ENCODE peak calls at places on chromosomes 3 and 15, in nine cellular contexts. B is neuronal stem cell; S is aorta; W is IMR-90; O is testis; L is spleen; F is CD4-positive, CD25-positive, alpha-beta regulatory T cell; U is K562; D is upper lobe of right lung. Z is an unnamed sample. For H3K9me3 and H3K27me3, the result is how much of the 10 kb centered on the place peaks cover.

GRCh38 chr3:163722421-163722820 is 1355.9 kb downstream of the SI start:
- DNase-seq in S (no peak), O (no peak), B (no peak), F (no peak), W (no peak), U (no peak), L (no peak), D (no peak), Z (no peak)

GRCh38 chr3:32472716-32473115 is 29.9 kb downstream of the CMTM6 start:
- DNase-seq in D (no peak), U (peak), O (no peak), F (no peak), B (no peak), L (no peak), W (no peak), S (no peak), Z (no peak)

GRCh38 chr15:74901612-74902063 is 5.0 kb downstream of the FAM219B start:
- DNase-seq in U (peak), S (no peak), W (peak), O (peak), L (peak), F (peak), B (peak), D (peak), Z (peak)

GRCh38 chr3:45524605-45525004 is 69.9 kb upstream of the LIMD1 start:
- DNase-seq in L (no peak), W (peak), B (no peak), S (no peak), D (no peak), U (no peak), F (no peak), O (no peak), Z (no peak)

GRCh38 chr15:57541805-57542504 is 49.7 kb upstream of the MYZAP start:
- DNase-seq in S (peak), U (peak), W (peak), L (no peak), F (no peak), D (no peak), B (peak), O (peak), Z (no peak)

GRCh38 chr3:29373016-29373690 is 92.3 kb downstream of the RBMS3 start:
- DNase-seq in W (peak), L (no peak), B (no peak), D (no peak), O (no peak), U (no peak), F (no peak), S (no peak), Z (no peak)

GRCh38 chr3:187352581-187353575 is 15.3 kb upstream of the RTP4 start:
- DNase-seq in B (no peak), L (no peak), F (no peak), W (peak), O (no peak), S (no peak), D (no peak), U (no peak), Z (no peak)

GRCh38 chr3:157127831-157128767 is 31.8 kb downstream of the CCNL1 start:
- DNase-seq in O (peak), L (no peak), U (peak), F (peak), S (peak), W (peak), B (no peak), D (peak), Z (peak)

GRCh38 chr15:63157891-63158431 is 684 bp upstream of the RPS27L start:
- DNase-seq in B (peak), O (peak), L (no peak), U (peak), W (peak), D (no peak), F (peak), S (peak), Z (no peak)

GRCh38 chr3:37700849-37701248 is 160.8 kb upstream of the CTDSPL start:
- DNase-seq in B (no peak), O (no peak), D (no peak), S (no peak), U (no peak), L (no peak), F (no peak), W (no peak), Z (no peak)

GRCh38 chr15:37095993-37096877 is 4.1 kb downstream of the MEIS2 start:
- DNase-seq in B (peak), W (no peak), D (no peak), U (no peak), F (no peak), L (peak), S (peak), O (peak), Z (no peak)

GRCh38 chr3:158983480-158983879 is 181.6 kb downstream of the MFSD1 start:
- DNase-seq in O (no peak), F (no peak), U (no peak), S (no peak), W (no peak), L (no peak), D (no peak), B (no peak), Z (no peak)

GRCh38 chr3:41290306-41290705 is 91.0 kb downstream of the CTNNB1 start:
- DNase-seq in S (no peak), F (no peak), W (no peak), L (no peak), O (no peak), D (no peak), U (no peak), B (no peak), Z (no peak)

GRCh38 chr3:3429841-3430240 is 250.3 kb upstream of the CRBN start:
- DNase-seq in W (no peak), L (no peak), F (no peak), U (no peak), B (no peak), O (no peak), D (no peak), S (no peak), Z (no peak)

GRCh38 chr15:85910796-85911195 is 116.1 kb upstream of the KLHL25 start:
- DNase-seq in F (no peak), D (no peak), B (no peak), L (no peak), W (no peak), O (no peak), S (no peak), U (no peak), Z (no peak)

GRCh38 chr15:57440799-57441198 is 64.5 kb downstream of the CGNL1 start:
- DNase-seq in O (no peak), S (no peak), W (peak), U (no peak), D (no peak), L (no peak), B (no peak), F (no peak), Z (no peak)

GRCh38 chr3:29759443-29760033 is 478.7 kb downstream of the RBMS3 start:
- DNase-seq in U (no peak), D (no peak), S (no peak), W (peak), F (no peak), O (no peak), B (peak), L (no peak), Z (no peak)

GRCh38 chr15:48096813-48097212 is 24.0 kb upstream of the SLC24A5 start:
- DNase-seq in S (no peak), L (no peak), B (no peak), W (peak), D (no peak), F (no peak), O (no peak), U (no peak), Z (no peak)

GRCh38 chr3:73718326-73719110 is 93.8 kb upstream of the PDZRN3 start:
- DNase-seq in W (no peak), U (no peak), D (no peak), O (no peak), F (no peak), S (no peak), B (no peak), L (no peak), Z (no peak)

GRCh38 chr15:36331531-36332275 is 247.7 kb upstream of the CDIN1 start:
- DNase-seq in U (no peak), D (no peak), W (no peak), B (no peak), O (no peak), L (no peak), S (no peak), F (no peak), Z (no peak)

GRCh38 chr3:45551214-45552010 is 43.1 kb upstream of the LIMD1 start:
- DNase-seq in W (peak), B (no peak), S (peak), L (no peak), D (no peak), F (no peak), U (peak), O (peak), Z (no peak)

GRCh38 chr15:67130673-67131601 is 65.5 kb downstream of the SMAD3 start:
- DNase-seq in U (no peak), L (no peak), F (no peak), B (no peak), W (peak), S (no peak), O (peak), D (no peak), Z (no peak)

GRCh38 chr3:87287025-87287424 is 10.6 kb upstream of the POU1F1 start:
- DNase-seq in L (no peak), B (no peak), U (no peak), W (peak), S (no peak), D (no peak), F (no peak), O (no peak), Z (no peak)

GRCh38 chr3:126816956-126817777 is 113.1 kb downstream of the CHCHD6 start:
- DNase-seq in D (no peak), W (no peak), F (no peak), S (no peak), U (no peak), O (peak), B (no peak), L (no peak), Z (no peak)

GRCh38 chr3:40920041-40920440 is 279.3 kb upstream of the CTNNB1 start:
- DNase-seq in F (no peak), O (no peak), B (no peak), U (no peak), S (no peak), L (no peak), W (no peak), D (no peak), Z (no peak)

GRCh38 chr3:62670351-62670750 is 204.9 kb downstream of the CADPS start:
- DNase-seq in B (no peak), S (no peak), O (no peak), U (no peak), L (no peak), F (no peak), W (no peak), D (no peak), Z (no peak)

GRCh38 chr3:49324768-49325167 is 15.1 kb downstream of the USP4 start:
- DNase-seq in F (no peak), S (no peak), W (no peak), B (no peak), U (no peak), D (no peak), L (no peak), O (no peak), Z (no peak)
- H3K27ac ChIP-seq in F (no peak), S (no peak), W (no peak), B (no peak), U (no peak), D (no peak), L (no peak), O (no peak), Z (no peak)

DNA sequence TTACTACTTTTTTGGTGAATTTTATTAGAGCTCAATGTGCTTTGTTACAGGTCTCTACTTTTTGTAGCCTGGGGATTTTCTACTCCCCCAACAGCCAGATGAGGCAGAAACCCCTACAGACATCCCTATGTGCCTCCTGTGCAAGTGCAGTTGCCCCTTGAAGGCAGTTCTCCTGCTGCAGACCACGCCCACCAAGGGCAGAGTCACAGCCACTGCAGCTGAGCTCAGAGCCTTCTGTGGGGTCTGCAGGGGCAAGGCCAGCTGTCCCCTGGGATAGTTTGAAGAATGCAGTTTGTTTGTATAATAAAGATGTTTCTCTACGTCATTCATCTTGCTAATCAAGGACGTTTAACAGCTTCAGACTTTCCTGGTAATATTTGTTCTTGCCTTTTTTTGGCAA is 76.8 kb downstream of the NPAP1 start:
- DNase-seq in F (no peak), O (no peak), D (no peak), S (no peak), W (no peak), B (no peak), U (no peak), L (no peak), Z (no peak)
- H3K9me3 ChIP-seq in F (under half), O (under half), D (under half), S (under half), W (under half), B (under half), U (under half), L (under half), Z (under half)

GRCh38 chr3:54307616-54308180 is 185.3 kb downstream of the CACNA2D3 start:
- DNase-seq in O (no peak), L (no peak), D (no peak), F (no peak), B (no peak), U (no peak), S (no peak), W (no peak), Z (no peak)
- H3K27me3 ChIP-seq in O (under half), L (under half), D (under half), F (under half), B (under half), U (under half), S (under half), W (under half), Z (under half)

DNA sequence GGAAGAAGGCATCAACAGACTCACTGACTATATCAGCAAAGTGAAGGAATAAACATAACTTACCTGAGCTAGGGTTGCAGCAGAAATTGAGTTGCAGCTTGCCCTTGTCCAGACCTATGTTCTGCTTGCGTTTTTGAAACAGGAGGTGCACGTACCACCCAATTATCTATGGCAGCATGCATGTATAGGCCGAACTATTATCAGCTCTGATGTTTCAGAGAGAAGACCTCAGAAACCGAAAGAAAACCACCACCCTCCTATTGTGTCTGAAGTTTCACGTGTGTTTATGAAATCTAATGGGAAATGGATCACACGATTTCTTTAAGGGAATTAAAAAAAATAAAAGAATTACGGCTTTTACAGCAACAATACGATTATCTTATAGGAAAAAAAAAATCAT is 17.8 kb downstream of the LMOD3 start:
- DNase-seq in O (no peak), B (no peak), F (no peak), D (no peak), S (no peak), W (no peak), L (no peak), U (no peak), Z (no peak)
- H3K27ac ChIP-seq in O (no peak), B (no peak), F (no peak), D (no peak), S (no peak), W (no peak), L (no peak), U (no peak), Z (no peak)

DNA sequence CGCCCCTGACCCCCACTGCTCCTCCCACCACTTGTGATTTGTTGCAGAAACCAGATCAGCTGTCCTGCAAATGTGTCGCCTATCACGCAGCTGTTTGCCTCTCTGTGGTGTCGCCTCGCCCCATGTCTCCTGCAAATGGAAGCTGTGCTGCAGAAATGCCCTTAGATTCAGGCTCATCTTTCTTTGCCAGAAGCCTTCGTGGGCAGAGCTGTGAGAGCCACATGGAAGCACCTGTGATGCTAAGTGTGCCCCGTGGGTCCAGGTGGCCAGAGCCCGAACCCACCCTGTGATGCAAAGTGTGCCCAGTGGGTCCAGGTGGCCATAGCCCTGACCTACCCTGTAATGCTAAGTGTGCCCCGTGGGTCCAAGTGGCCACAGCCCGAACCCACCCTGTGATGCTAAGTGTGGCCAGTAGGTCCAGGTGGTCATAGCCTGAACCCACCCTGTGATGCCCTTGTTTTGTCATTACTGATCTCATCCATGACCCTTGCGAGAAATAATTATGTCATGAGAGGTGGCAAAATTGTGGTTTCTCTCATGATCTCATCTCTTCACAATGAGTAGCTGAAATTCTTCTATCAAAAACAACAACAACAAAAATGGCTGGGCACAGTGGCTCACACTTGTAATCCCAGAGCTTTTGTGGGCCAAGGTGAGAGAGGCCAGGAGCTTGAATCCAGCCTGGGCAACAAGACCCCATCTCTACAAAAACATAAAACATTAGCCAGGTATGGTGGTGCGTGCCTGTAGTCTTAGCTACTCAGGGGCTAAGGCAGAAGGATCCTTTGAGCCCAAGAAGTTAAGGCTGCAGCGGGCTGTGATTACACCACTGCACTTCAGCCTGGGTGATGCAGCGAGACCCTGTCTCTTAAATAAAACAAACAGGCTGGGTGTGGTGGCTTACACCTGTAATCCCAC is 187.4 kb downstream of the GOLGA6L6 start:
- DNase-seq in W (no peak), U (no peak), L (peak), D (peak), O (no peak), B (no peak), F (no peak), S (peak), Z (peak)
- H3K9me3 ChIP-seq in W (half or more), U (under half), L (under half), D (under half), O (under half), B (under half), F (under half), S (under half), Z (under half)

GRCh38 chr3:125077864-125078263 is 22.1 kb upstream of the HEG1 start:
- DNase-seq in F (no peak), U (no peak), S (no peak), W (no peak), D (no peak), B (no peak), O (no peak), L (no peak), Z (no peak)
- H3K27me3 ChIP-seq in F (under half), U (under half), S (under half), W (under half), D (under half), B (under half), O (under half), L (under half), Z (under half)

DNA sequence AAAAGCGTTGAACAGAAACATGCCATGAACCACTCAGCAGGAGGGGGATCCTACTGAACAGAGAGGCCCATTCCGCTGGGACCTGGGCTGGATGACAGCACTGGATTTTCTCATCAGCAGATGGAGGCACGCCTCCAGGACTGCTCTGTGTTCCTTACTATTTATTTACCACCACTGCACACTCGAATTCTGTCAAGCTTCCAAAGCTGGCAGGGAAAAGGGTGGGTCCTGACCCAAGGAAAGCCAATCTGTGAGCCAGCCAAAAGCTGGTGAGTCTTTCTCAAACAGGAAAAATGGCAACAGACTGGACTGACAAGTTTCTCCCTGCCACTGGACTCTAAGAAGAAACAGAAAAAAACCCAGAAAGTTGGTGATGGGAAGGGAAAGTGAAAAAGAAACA is 37.8 kb downstream of the CD47 start:
- DNase-seq in L (no peak), U (no peak), O (no peak), W (no peak), B (no peak), S (no peak), D (no peak), F (no peak), Z (no peak)
- H3K27ac ChIP-seq in L (no peak), U (no peak), O (no peak), W (no peak), B (no peak), S (no peak), D (no peak), F (no peak), Z (no peak)

DNA sequence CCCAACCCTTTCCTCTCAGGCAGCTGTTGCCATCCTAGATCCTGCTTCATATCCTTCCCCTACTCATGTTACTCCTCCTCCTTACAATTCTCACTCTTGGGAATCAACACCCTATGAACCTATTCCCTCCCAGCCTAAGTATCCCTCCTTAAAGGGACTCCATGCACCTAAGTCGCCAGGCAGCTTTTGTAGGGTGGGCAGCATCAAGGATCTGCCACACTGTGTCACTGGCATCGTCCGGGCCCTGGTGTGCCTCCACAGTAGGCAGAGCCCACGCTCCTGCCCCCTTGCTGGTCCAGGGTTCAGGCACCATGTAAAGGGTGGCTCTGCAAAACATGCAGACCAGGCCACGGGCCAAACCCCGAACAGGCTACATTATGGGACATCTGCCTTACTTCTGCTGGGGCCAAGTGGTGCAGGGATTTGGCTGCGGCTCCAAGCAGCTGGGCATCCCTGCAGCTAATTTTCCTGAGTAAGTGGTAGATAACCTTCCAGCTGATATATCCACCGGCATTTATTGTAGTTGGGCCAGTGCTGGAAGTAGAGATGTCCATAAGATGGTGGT is 53.4 kb downstream of the GSK3B start:
- DNase-seq in L (no peak), S (no peak), B (no peak), F (no peak), O (no peak), D (no peak), U (no peak), W (no peak), Z (no peak)
- H3K9me3 ChIP-seq in L (half or more), S (under half), B (half or more), F (half or more), O (under half), D (under half), U (under half), W (under half), Z (half or more)

DNA sequence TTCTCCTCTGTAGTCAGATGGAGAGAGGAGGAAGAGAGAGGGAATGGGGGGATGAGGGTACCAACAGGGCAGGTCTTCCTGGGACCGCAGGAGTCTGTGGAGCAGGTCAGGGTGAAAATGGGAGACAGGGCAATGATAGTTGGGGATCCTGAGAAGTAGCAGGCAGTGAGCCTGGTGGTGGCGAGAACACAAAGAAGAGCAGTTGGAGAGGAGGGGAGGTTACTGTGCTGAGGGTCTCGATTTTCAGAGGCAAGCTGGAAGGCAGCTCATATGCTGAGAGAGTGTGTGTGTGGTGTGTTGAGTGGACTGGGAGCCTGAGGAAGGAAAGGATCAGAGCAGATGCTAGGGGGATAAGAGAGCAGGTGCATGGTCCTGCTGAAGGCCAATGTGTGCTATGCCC is 2.1 kb upstream of the DOCK3 start:
- DNase-seq in U (no peak), B (no peak), F (no peak), L (no peak), W (no peak), D (no peak), O (no peak), S (no peak), Z (no peak)
- H3K27me3 ChIP-seq in U (under half), B (half or more), F (under half), L (under half), W (half or more), D (under half), O (under half), S (under half), Z (under half)

Z was measured in CD4-positive, alpha-beta T cell.